ENCODE peak calls at places on chromosomes 16 and 17, in nine cellular contexts. S is HepG2; E is endothelial cell; G is breast epithelium; K is activated CD8-positive, alpha-beta memory T cell treated with anti-CD3 and anti-CD28 coated beads for 1 hour; B is cardiac fibroblast; U is NCI-H1105; R is HFFc6; Y is heart left ventricle. W is an unnamed sample.

GRCh38 chr17:7818026-7818425 is 16.0 kb upstream of the KDM6B start:
- DNase-seq in S (no peak), E (no peak), G (no peak), K (no peak), B (no peak), U (no peak), R (no peak), Y (no peak), W (no peak)

GRCh38 chr17:13415877-13416416 is 185.8 kb downstream of the HS3ST3A1 start:
- DNase-seq in S (peak), E (no peak), G (no peak), K (no peak), B (peak), U (peak), R (peak), Y (peak), W (no peak)

GRCh38 chr16:80947708-80948615 is 58.7 kb downstream of the CMC2 start:
- DNase-seq in S (no peak), E (no peak), G (no peak), K (no peak), B (peak), U (no peak), R (no peak), Y (no peak), W (no peak)

GRCh38 chr17:17206149-17206912 is at the start of gene PLD6:
- DNase-seq in S (peak), E (no peak), G (peak), K (peak), B (peak), U (peak), R (peak), Y (peak), W (no peak)

GRCh38 chr16:83244057-83244456 is 563.7 kb upstream of the HSBP1 start:
- DNase-seq in S (no peak), E (no peak), G (no peak), K (no peak), B (no peak), U (no peak), R (no peak), Y (no peak), W (no peak)

GRCh38 chr17:40722146-40722720 is 18.7 kb upstream of the KRT24 start:
- DNase-seq in S (no peak), E (no peak), G (no peak), K (no peak), B (no peak), U (no peak), R (no peak), Y (no peak), W (no peak)

GRCh38 chr17:60717814-60718213 is 40.2 kb downstream of the BCAS3 start:
- DNase-seq in S (no peak), E (no peak), G (no peak), K (no peak), B (no peak), U (no peak), R (no peak), Y (no peak), W (no peak)

GRCh38 chr17:68085751-68086445 is 50.4 kb downstream of the KPNA2 start:
- DNase-seq in S (no peak), E (no peak), G (no peak), K (no peak), B (no peak), U (no peak), R (no peak), Y (no peak), W (no peak)

GRCh38 chr16:31537362-31537921 is 9.7 kb downstream of the AHSP start:
- DNase-seq in S (no peak), E (no peak), G (no peak), K (no peak), B (no peak), U (no peak), R (no peak), Y (no peak), W (no peak)

GRCh38 chr16:90057738-90058173 is 19.4 kb downstream of the PRDM7 start:
- DNase-seq in S (peak), E (no peak), G (no peak), K (no peak), B (peak), U (no peak), R (peak), Y (no peak), W (no peak)

GRCh38 chr16:82655315-82655714 is 28.5 kb downstream of the CDH13 start:
- DNase-seq in S (no peak), E (no peak), G (no peak), K (peak), B (peak), U (no peak), R (peak), Y (peak), W (no peak)

GRCh38 chr17:6546069-6546718 is 10.2 kb downstream of the PITPNM3 start:
- DNase-seq in S (no peak), E (no peak), G (no peak), K (no peak), B (peak), U (no peak), R (peak), Y (no peak), W (no peak)

GRCh38 chr16:58409316-58409973 is 17.2 kb downstream of the GINS3 start:
- DNase-seq in S (no peak), E (no peak), G (no peak), K (no peak), B (peak), U (no peak), R (peak), Y (peak), W (no peak)

GRCh38 chr17:58591455-58591854 is 77.0 kb upstream of the MTMR4 start:
- DNase-seq in S (no peak), E (no peak), G (no peak), K (no peak), B (no peak), U (no peak), R (no peak), Y (no peak), W (no peak)

GRCh38 chr16:58502217-58502921 is 2.4 kb downstream of the NDRG4 start:
- DNase-seq in S (no peak), E (no peak), G (peak), K (no peak), B (no peak), U (no peak), R (no peak), Y (no peak), W (no peak)

GRCh38 chr17:17532991-17533390 is 36.8 kb upstream of the RASD1 start:
- DNase-seq in S (no peak), E (no peak), G (no peak), K (no peak), B (no peak), U (no peak), R (no peak), Y (no peak), W (no peak)

GRCh38 chr17:40251576-40251975 is 32.5 kb downstream of the WIPF2 start:
- DNase-seq in S (no peak), E (no peak), G (no peak), K (no peak), B (peak), U (no peak), R (peak), Y (no peak), W (no peak)

GRCh38 chr16:53805747-53806146 is 101.8 kb downstream of the FTO start:
- DNase-seq in S (no peak), E (no peak), G (no peak), K (no peak), B (no peak), U (no peak), R (no peak), Y (no peak), W (no peak)

GRCh38 chr16:77723108-77723514 is 797 bp downstream of the NUDT7 start:
- DNase-seq in S (no peak), E (peak), G (no peak), K (no peak), B (peak), U (no peak), R (peak), Y (peak), W (no peak)